ENCODE peak calls at places on chromosomes 7 and 10, in six cellular contexts. F is NCI-H748 treated with DMSO at 0.1 percent for 48 hours, N is NCI-H510A treated with DMSO at 0.1 percent for 48 hours, V is AML-193, M is substantia nigra, T is HS-5. A is an unnamed sample.

GRCh38 chr7:106094780-106095179 is 17.3 kb downstream of the SYPL1 start:
- DNase-seq in F (no peak), M (no peak), N (no peak), V (no peak), T (no peak), A (no peak)

GRCh38 chr7:1289681-1290261 is 57.1 kb downstream of the UNCX start:
- DNase-seq in T (no peak), M (no peak), F (peak; percentile 38), V (no peak), N (no peak), A (no peak)

GRCh38 chr10:89213191-89213808 is 6.2 kb upstream of the CH25H start:
- DNase-seq in V (peak; percentile 29), F (no peak), N (peak; percentile 67), M (no peak), T (no peak), A (peak; percentile 54)

GRCh38 chr10:101858723-101859500 is 15.3 kb upstream of the KCNIP2 start:
- DNase-seq in M (no peak), T (no peak), N (no peak), V (no peak), F (no peak), A (no peak)

GRCh38 chr7:38195804-38196595 is 18.0 kb downstream of the STARD3NL start:
- DNase-seq in V (no peak), M (no peak), F (no peak), N (peak; percentile 23), T (peak; percentile 42), A (no peak)

GRCh38 chr10:11223507-11224157 is 206.0 kb downstream of the CELF2 start:
- DNase-seq in M (no peak), N (no peak), V (no peak), F (no peak), T (no peak), A (no peak)

GRCh38 chr10:4353059-4353655 is 472.9 kb upstream of the AKR1E2 start:
- DNase-seq in M (no peak), V (no peak), F (no peak), N (no peak), T (no peak), A (no peak)

GRCh38 chr10:79025113-79025832 is 43.5 kb upstream of the ZMIZ1 start:
- DNase-seq in M (no peak), F (no peak), T (no peak), V (no peak), N (no peak), A (no peak)

GRCh38 chr10:15189133-15189881 is 20.8 kb upstream of the NMT2 start:
- DNase-seq in V (peak; percentile 15), N (no peak), F (no peak), M (no peak), T (no peak), A (peak; percentile 49)

GRCh38 chr10:81018898-81019890 is 481.5 kb downstream of the SH2D4B start:
- DNase-seq in M (peak; percentile 3), F (no peak), N (peak; percentile 21), T (no peak), V (peak; percentile 31), A (peak; percentile 90)

GRCh38 chr10:131175891-131176290 is 135.6 kb downstream of the TCERG1L start:
- DNase-seq in V (no peak), T (no peak), F (no peak), M (no peak), N (no peak), A (no peak)

GRCh38 chr7:138032186-138032585 is 30.3 kb upstream of the CREB3L2 start:
- DNase-seq in T (no peak), V (no peak), N (no peak), M (no peak), F (no peak), A (no peak)

GRCh38 chr10:9305018-9305655 is 1250.6 kb downstream of the GATA3 start:
- DNase-seq in V (no peak), F (no peak), T (no peak), N (peak; percentile 1), M (no peak), A (peak; percentile 11)

GRCh38 chr10:101444058-101444457 is 90.1 kb downstream of the BTRC start:
- DNase-seq in T (no peak), F (no peak), N (peak; percentile 26), V (peak; percentile 20), M (no peak), A (peak; percentile 31)

A was measured in NB4.